ENCODE peak calls at places on chromosomes 2 and 18, in seven cellular contexts. One of them, this sample, is unnamed.

GRCh38 chr2:105504459-105504858 is 105.6 kb upstream of the FHL2 start:
- DNase-seq in NCI-H2029 treated with DMSO at 0.1 percent for 48 hours: no peak
- DNase-seq in T-helper 1 cell: no peak
- DNase-seq in dorsolateral prefrontal cortex: no peak
- DNase-seq in stimulated activated CD4-positive, alpha-beta T cell treated with anti-CD3 and anti-CD28 coated beads, Interleukin-12 subunit alpha, Interleukin-12 subunit beta, amount 100 ng/mL, for 4 hours: no peak
- DNase-seq in NCI-H187: no peak
- DNase-seq in glutamatergic neuron: no peak
- DNase-seq in this sample: no peak

GRCh38 chr18:67520276-67521035 is 3.9 kb upstream of the DSEL start:
- DNase-seq in NCI-H2029 treated with DMSO at 0.1 percent for 48 hours: no peak
- DNase-seq in T-helper 1 cell: no peak
- DNase-seq in dorsolateral prefrontal cortex: no peak
- DNase-seq in stimulated activated CD4-positive, alpha-beta T cell treated with anti-CD3 and anti-CD28 coated beads, Interleukin-12 subunit alpha, Interleukin-12 subunit beta, amount 100 ng/mL, for 4 hours: no peak
- DNase-seq in NCI-H187: no peak
- DNase-seq in glutamatergic neuron: no peak
- DNase-seq in this sample: no peak

GRCh38 chr2:138415891-138416494 is 85.6 kb upstream of the SPOPL start:
- DNase-seq in NCI-H2029 treated with DMSO at 0.1 percent for 48 hours: no peak
- DNase-seq in T-helper 1 cell: no peak
- DNase-seq in dorsolateral prefrontal cortex: no peak
- DNase-seq in stimulated activated CD4-positive, alpha-beta T cell treated with anti-CD3 and anti-CD28 coated beads, Interleukin-12 subunit alpha, Interleukin-12 subunit beta, amount 100 ng/mL, for 4 hours: no peak
- DNase-seq in NCI-H187: no peak
- DNase-seq in glutamatergic neuron: no peak
- DNase-seq in this sample: no peak

GRCh38 chr2:19776941-19777514 is 124.8 kb downstream of the TTC32 start:
- DNase-seq in NCI-H2029 treated with DMSO at 0.1 percent for 48 hours: peak
- DNase-seq in T-helper 1 cell: no peak
- DNase-seq in dorsolateral prefrontal cortex: no peak
- DNase-seq in stimulated activated CD4-positive, alpha-beta T cell treated with anti-CD3 and anti-CD28 coated beads, Interleukin-12 subunit alpha, Interleukin-12 subunit beta, amount 100 ng/mL, for 4 hours: no peak
- DNase-seq in NCI-H187: no peak
- DNase-seq in glutamatergic neuron: no peak
- DNase-seq in this sample: no peak

GRCh38 chr2:54048117-54048785 is 67.2 kb upstream of the ACYP2 start:
- DNase-seq in NCI-H2029 treated with DMSO at 0.1 percent for 48 hours: no peak
- DNase-seq in T-helper 1 cell: peak
- DNase-seq in dorsolateral prefrontal cortex: no peak
- DNase-seq in stimulated activated CD4-positive, alpha-beta T cell treated with anti-CD3 and anti-CD28 coated beads, Interleukin-12 subunit alpha, Interleukin-12 subunit beta, amount 100 ng/mL, for 4 hours: no peak
- DNase-seq in NCI-H187: no peak
- DNase-seq in glutamatergic neuron: no peak
- DNase-seq in this sample: peak

GRCh38 chr2:44230378-44230777 is 44.9 kb upstream of the SLC3A1 start:
- DNase-seq in NCI-H2029 treated with DMSO at 0.1 percent for 48 hours: no peak
- DNase-seq in T-helper 1 cell: no peak
- DNase-seq in dorsolateral prefrontal cortex: no peak
- DNase-seq in stimulated activated CD4-positive, alpha-beta T cell treated with anti-CD3 and anti-CD28 coated beads, Interleukin-12 subunit alpha, Interleukin-12 subunit beta, amount 100 ng/mL, for 4 hours: no peak
- DNase-seq in NCI-H187: no peak
- DNase-seq in glutamatergic neuron: no peak
- DNase-seq in this sample: no peak

GRCh38 chr2:203814661-203815540 is 52.7 kb upstream of the CTLA4 start:
- DNase-seq in NCI-H2029 treated with DMSO at 0.1 percent for 48 hours: peak
- DNase-seq in T-helper 1 cell: peak
- DNase-seq in dorsolateral prefrontal cortex: peak
- DNase-seq in stimulated activated CD4-positive, alpha-beta T cell treated with anti-CD3 and anti-CD28 coated beads, Interleukin-12 subunit alpha, Interleukin-12 subunit beta, amount 100 ng/mL, for 4 hours: peak
- DNase-seq in NCI-H187: no peak
- DNase-seq in glutamatergic neuron: peak
- DNase-seq in this sample: peak

GRCh38 chr2:23545391-23545790 is 160.4 kb downstream of the KLHL29 start:
- DNase-seq in NCI-H2029 treated with DMSO at 0.1 percent for 48 hours: no peak
- DNase-seq in T-helper 1 cell: no peak
- DNase-seq in dorsolateral prefrontal cortex: no peak
- DNase-seq in stimulated activated CD4-positive, alpha-beta T cell treated with anti-CD3 and anti-CD28 coated beads, Interleukin-12 subunit alpha, Interleukin-12 subunit beta, amount 100 ng/mL, for 4 hours: no peak
- DNase-seq in NCI-H187: no peak
- DNase-seq in glutamatergic neuron: no peak
- DNase-seq in this sample: no peak

GRCh38 chr2:69223759-69224494 is 163.1 kb downstream of the GFPT1 start:
- DNase-seq in NCI-H2029 treated with DMSO at 0.1 percent for 48 hours: no peak
- DNase-seq in T-helper 1 cell: no peak
- DNase-seq in dorsolateral prefrontal cortex: no peak
- DNase-seq in stimulated activated CD4-positive, alpha-beta T cell treated with anti-CD3 and anti-CD28 coated beads, Interleukin-12 subunit alpha, Interleukin-12 subunit beta, amount 100 ng/mL, for 4 hours: no peak
- DNase-seq in NCI-H187: peak
- DNase-seq in glutamatergic neuron: no peak
- DNase-seq in this sample: no peak

GRCh38 chr18:4391859-4392258 is 63.2 kb downstream of the DLGAP1 start:
- DNase-seq in NCI-H2029 treated with DMSO at 0.1 percent for 48 hours: no peak
- DNase-seq in T-helper 1 cell: no peak
- DNase-seq in dorsolateral prefrontal cortex: no peak
- DNase-seq in stimulated activated CD4-positive, alpha-beta T cell treated with anti-CD3 and anti-CD28 coated beads, Interleukin-12 subunit alpha, Interleukin-12 subunit beta, amount 100 ng/mL, for 4 hours: no peak
- DNase-seq in NCI-H187: no peak
- DNase-seq in glutamatergic neuron: no peak
- DNase-seq in this sample: peak

GRCh38 chr2:217790195-217790594 is 212.6 kb downstream of the TNS1 start:
- DNase-seq in NCI-H2029 treated with DMSO at 0.1 percent for 48 hours: no peak
- DNase-seq in T-helper 1 cell: peak
- DNase-seq in dorsolateral prefrontal cortex: no peak
- DNase-seq in stimulated activated CD4-positive, alpha-beta T cell treated with anti-CD3 and anti-CD28 coated beads, Interleukin-12 subunit alpha, Interleukin-12 subunit beta, amount 100 ng/mL, for 4 hours: no peak
- DNase-seq in NCI-H187: no peak
- DNase-seq in glutamatergic neuron: no peak
- DNase-seq in this sample: peak

GRCh38 chr2:231673348-231673770 is 35.0 kb upstream of the PTMA start:
- DNase-seq in NCI-H2029 treated with DMSO at 0.1 percent for 48 hours: peak
- DNase-seq in T-helper 1 cell: no peak
- DNase-seq in dorsolateral prefrontal cortex: no peak
- DNase-seq in stimulated activated CD4-positive, alpha-beta T cell treated with anti-CD3 and anti-CD28 coated beads, Interleukin-12 subunit alpha, Interleukin-12 subunit beta, amount 100 ng/mL, for 4 hours: no peak
- DNase-seq in NCI-H187: peak
- DNase-seq in glutamatergic neuron: peak
- DNase-seq in this sample: no peak

GRCh38 chr2:74275228-74275627 is 68.0 kb downstream of the SLC4A5 start:
- DNase-seq in NCI-H2029 treated with DMSO at 0.1 percent for 48 hours: no peak
- DNase-seq in T-helper 1 cell: no peak
- DNase-seq in dorsolateral prefrontal cortex: no peak
- DNase-seq in stimulated activated CD4-positive, alpha-beta T cell treated with anti-CD3 and anti-CD28 coated beads, Interleukin-12 subunit alpha, Interleukin-12 subunit beta, amount 100 ng/mL, for 4 hours: no peak
- DNase-seq in NCI-H187: no peak
- DNase-seq in glutamatergic neuron: no peak
- DNase-seq in this sample: no peak

GRCh38 chr2:215528555-215528954 is 92.7 kb upstream of the FN1 start:
- DNase-seq in NCI-H2029 treated with DMSO at 0.1 percent for 48 hours: no peak
- DNase-seq in T-helper 1 cell: no peak
- DNase-seq in dorsolateral prefrontal cortex: no peak
- DNase-seq in stimulated activated CD4-positive, alpha-beta T cell treated with anti-CD3 and anti-CD28 coated beads, Interleukin-12 subunit alpha, Interleukin-12 subunit beta, amount 100 ng/mL, for 4 hours: no peak
- DNase-seq in NCI-H187: no peak
- DNase-seq in glutamatergic neuron: no peak
- DNase-seq in this sample: no peak

GRCh38 chr2:239626971-239627598 is 226.3 kb upstream of the HDAC4 start:
- DNase-seq in NCI-H2029 treated with DMSO at 0.1 percent for 48 hours: no peak
- DNase-seq in T-helper 1 cell: no peak
- DNase-seq in dorsolateral prefrontal cortex: no peak
- DNase-seq in stimulated activated CD4-positive, alpha-beta T cell treated with anti-CD3 and anti-CD28 coated beads, Interleukin-12 subunit alpha, Interleukin-12 subunit beta, amount 100 ng/mL, for 4 hours: no peak
- DNase-seq in NCI-H187: no peak
- DNase-seq in glutamatergic neuron: no peak
- DNase-seq in this sample: no peak

GRCh38 chr2:98478861-98479770 is 34.5 kb downstream of the INPP4A start:
- DNase-seq in NCI-H2029 treated with DMSO at 0.1 percent for 48 hours: no peak
- DNase-seq in T-helper 1 cell: peak
- DNase-seq in dorsolateral prefrontal cortex: no peak
- DNase-seq in stimulated activated CD4-positive, alpha-beta T cell treated with anti-CD3 and anti-CD28 coated beads, Interleukin-12 subunit alpha, Interleukin-12 subunit beta, amount 100 ng/mL, for 4 hours: no peak
- DNase-seq in NCI-H187: no peak
- DNase-seq in glutamatergic neuron: no peak
- DNase-seq in this sample: no peak

GRCh38 chr2:71662665-71663394 is 209.5 kb downstream of the DYSF start:
- DNase-seq in NCI-H2029 treated with DMSO at 0.1 percent for 48 hours: no peak
- DNase-seq in T-helper 1 cell: no peak
- DNase-seq in dorsolateral prefrontal cortex: no peak
- DNase-seq in stimulated activated CD4-positive, alpha-beta T cell treated with anti-CD3 and anti-CD28 coated beads, Interleukin-12 subunit alpha, Interleukin-12 subunit beta, amount 100 ng/mL, for 4 hours: no peak
- DNase-seq in NCI-H187: no peak
- DNase-seq in glutamatergic neuron: no peak
- DNase-seq in this sample: no peak

GRCh38 chr2:188279093-188279445 is 12.6 kb upstream of the GULP1 start:
- DNase-seq in NCI-H2029 treated with DMSO at 0.1 percent for 48 hours: peak
- DNase-seq in T-helper 1 cell: no peak
- DNase-seq in dorsolateral prefrontal cortex: no peak
- DNase-seq in stimulated activated CD4-positive, alpha-beta T cell treated with anti-CD3 and anti-CD28 coated beads, Interleukin-12 subunit alpha, Interleukin-12 subunit beta, amount 100 ng/mL, for 4 hours: no peak
- DNase-seq in NCI-H187: no peak
- DNase-seq in glutamatergic neuron: no peak
- DNase-seq in this sample: no peak

GRCh38 chr18:78906066-78906465 is 73.6 kb upstream of the SALL3 start:
- DNase-seq in NCI-H2029 treated with DMSO at 0.1 percent for 48 hours: no peak
- DNase-seq in T-helper 1 cell: no peak
- DNase-seq in dorsolateral prefrontal cortex: no peak
- DNase-seq in stimulated activated CD4-positive, alpha-beta T cell treated with anti-CD3 and anti-CD28 coated beads, Interleukin-12 subunit alpha, Interleukin-12 subunit beta, amount 100 ng/mL, for 4 hours: no peak
- DNase-seq in NCI-H187: no peak
- DNase-seq in glutamatergic neuron: no peak
- DNase-seq in this sample: no peak

GRCh38 chr2:25821225-25822056 is 56.8 kb downstream of the ASXL2 start:
- DNase-seq in NCI-H2029 treated with DMSO at 0.1 percent for 48 hours: peak
- DNase-seq in T-helper 1 cell: no peak
- DNase-seq in dorsolateral prefrontal cortex: no peak
- DNase-seq in stimulated activated CD4-positive, alpha-beta T cell treated with anti-CD3 and anti-CD28 coated beads, Interleukin-12 subunit alpha, Interleukin-12 subunit beta, amount 100 ng/mL, for 4 hours: no peak
- DNase-seq in NCI-H187: no peak
- DNase-seq in glutamatergic neuron: no peak
- DNase-seq in this sample: peak

GRCh38 chr18:47254341-47254939 is 3.0 kb upstream of the SKOR2 start:
- DNase-seq in NCI-H2029 treated with DMSO at 0.1 percent for 48 hours: no peak
- DNase-seq in T-helper 1 cell: no peak
- DNase-seq in dorsolateral prefrontal cortex: no peak
- DNase-seq in stimulated activated CD4-positive, alpha-beta T cell treated with anti-CD3 and anti-CD28 coated beads, Interleukin-12 subunit alpha, Interleukin-12 subunit beta, amount 100 ng/mL, for 4 hours: no peak
- DNase-seq in NCI-H187: no peak
- DNase-seq in glutamatergic neuron: no peak
- DNase-seq in this sample: peak

GRCh38 chr2:169859423-169859822 is 32.2 kb downstream of the UBR3 start:
- DNase-seq in NCI-H2029 treated with DMSO at 0.1 percent for 48 hours: no peak
- DNase-seq in T-helper 1 cell: no peak
- DNase-seq in dorsolateral prefrontal cortex: no peak
- DNase-seq in stimulated activated CD4-positive, alpha-beta T cell treated with anti-CD3 and anti-CD28 coated beads, Interleukin-12 subunit alpha, Interleukin-12 subunit beta, amount 100 ng/mL, for 4 hours: no peak
- DNase-seq in NCI-H187: no peak
- DNase-seq in glutamatergic neuron: no peak
- DNase-seq in this sample: no peak

GRCh38 chr2:199100326-199101110 is 357.2 kb downstream of the SATB2 start:
- DNase-seq in NCI-H2029 treated with DMSO at 0.1 percent for 48 hours: no peak
- DNase-seq in T-helper 1 cell: no peak
- DNase-seq in dorsolateral prefrontal cortex: no peak
- DNase-seq in stimulated activated CD4-positive, alpha-beta T cell treated with anti-CD3 and anti-CD28 coated beads, Interleukin-12 subunit alpha, Interleukin-12 subunit beta, amount 100 ng/mL, for 4 hours: no peak
- DNase-seq in NCI-H187: no peak
- DNase-seq in glutamatergic neuron: no peak
- DNase-seq in this sample: no peak

GRCh38 chr2:26631815-26632214 is 9.4 kb downstream of the CIB4 start:
- DNase-seq in NCI-H2029 treated with DMSO at 0.1 percent for 48 hours: no peak
- DNase-seq in T-helper 1 cell: no peak
- DNase-seq in dorsolateral prefrontal cortex: no peak
- DNase-seq in stimulated activated CD4-positive, alpha-beta T cell treated with anti-CD3 and anti-CD28 coated beads, Interleukin-12 subunit alpha, Interleukin-12 subunit beta, amount 100 ng/mL, for 4 hours: no peak
- DNase-seq in NCI-H187: no peak
- DNase-seq in glutamatergic neuron: no peak
- DNase-seq in this sample: no peak

GRCh38 chr2:202555354-202555753 is 79.4 kb upstream of the FAM117B start:
- DNase-seq in NCI-H2029 treated with DMSO at 0.1 percent for 48 hours: no peak
- DNase-seq in T-helper 1 cell: peak
- DNase-seq in dorsolateral prefrontal cortex: no peak
- DNase-seq in stimulated activated CD4-positive, alpha-beta T cell treated with anti-CD3 and anti-CD28 coated beads, Interleukin-12 subunit alpha, Interleukin-12 subunit beta, amount 100 ng/mL, for 4 hours: no peak
- DNase-seq in NCI-H187: no peak
- DNase-seq in glutamatergic neuron: no peak
- DNase-seq in this sample: peak